ENCODE peak calls at places on chromosomes 1 and 21, in seven cellular contexts. C, E, B, N, V, D and F are unnamed samples.
A peak's percentile ranks its signal among the peaks of the same experiment; 100 is the strongest.

GRCh38 chr1:207871117-207871649 is 39.7 kb downstream of the CD34 start:
- DNase-seq in E (no peak), B (no peak), V (no peak), N (no peak), D (no peak), C (no peak), F (no peak)

GRCh38 chr1:231613419-231614349 is 12.9 kb upstream of the DISC1 start:
- DNase-seq in B (no peak), N (peak; percentile 54), V (no peak), D (no peak), C (peak; percentile 34), E (no peak), F (no peak)

GRCh38 chr1:77467741-77468140 is 185.9 kb downstream of the AK5 start:
- DNase-seq in D (no peak), E (no peak), N (no peak), C (no peak), V (no peak), B (no peak), F (no peak)

GRCh38 chr1:17488977-17489739 is 49.7 kb upstream of the RCC2 start:
- DNase-seq in V (no peak), E (no peak), C (no peak), N (no peak), D (no peak), B (no peak), F (no peak)

GRCh38 chr1:147472489-147472888 is 68.8 kb upstream of the BCL9 start:
- DNase-seq in V (no peak), B (no peak), E (no peak), N (no peak), C (no peak), D (no peak), F (no peak)

GRCh38 chr1:87961992-87962391 is 633.3 kb downstream of the LMO4 start:
- DNase-seq in B (no peak), N (no peak), D (no peak), C (no peak), V (no peak), E (no peak), F (no peak)

GRCh38 chr1:51760872-51761271 is 117.7 kb downstream of the NRDC start:
- DNase-seq in E (no peak), N (no peak), D (no peak), B (no peak), V (no peak), C (no peak), F (no peak)

GRCh38 chr1:87279966-87280535 is 48.6 kb upstream of the LMO4 start:
- DNase-seq in C (no peak), E (no peak), D (no peak), B (no peak), N (peak; percentile 23), V (no peak), F (no peak)

GRCh38 chr1:75430526-75430925 is 180.4 kb downstream of the SLC44A5 start:
- DNase-seq in N (no peak), C (no peak), E (no peak), V (no peak), B (no peak), D (no peak), F (no peak)

GRCh38 chr21:31459457-31459856 is 115.4 kb upstream of the TIAM1 start:
- DNase-seq in E (peak; percentile 26), V (no peak), B (no peak), D (no peak), C (no peak), N (no peak), F (peak; percentile 18)

GRCh38 chr1:96688737-96689136 is 32.8 kb upstream of the PTBP2 start:
- DNase-seq in V (no peak), E (peak; percentile 34), N (no peak), D (no peak), B (no peak), C (no peak), F (peak; percentile 3)

GRCh38 chr1:212237651-212238050 is 47.6 kb upstream of the PPP2R5A start:
- DNase-seq in N (peak; percentile 64), C (no peak), B (no peak), E (no peak), D (no peak), V (no peak), F (peak; percentile 59)

GRCh38 chr1:62315387-62315786 is 3.8 kb downstream of the KANK4 start:
- DNase-seq in D (no peak), B (no peak), E (no peak), C (no peak), N (no peak), V (no peak), F (no peak)

GRCh38 chr1:2643414-2644077 is 10.7 kb upstream of the MMEL1 start:
- DNase-seq in N (no peak), V (no peak), D (no peak), B (no peak), C (no peak), E (no peak), F (no peak)

GRCh38 chr1:203036537-203036936 is 10.2 kb downstream of the PPFIA4 start:
- DNase-seq in E (peak; percentile 3), B (peak; percentile 36), D (no peak), C (no peak), N (no peak), V (peak; percentile 58), F (no peak)

GRCh38 chr1:54699936-54700525 is 15.6 kb upstream of the TTC4 start:
- DNase-seq in E (no peak), C (no peak), D (no peak), B (no peak), N (no peak), V (peak; percentile 55), F (no peak)

GRCh38 chr1:204605791-204606190 is 79.7 kb downstream of the LRRN2 start:
- DNase-seq in D (no peak), B (no peak), V (no peak), E (no peak), C (no peak), N (no peak), F (no peak)

GRCh38 chr1:119442756-119443155 is 27.8 kb downstream of the HSD3B2 start:
- DNase-seq in C (no peak), D (no peak), V (no peak), B (no peak), E (no peak), N (no peak), F (no peak)

GRCh38 chr1:2509589-2509988 is 16.8 kb downstream of the PANK4 start:
- DNase-seq in E (no peak), V (no peak), B (no peak), N (no peak), D (no peak), C (no peak), F (no peak)

GRCh38 chr1:164559342-164560070 is 522 bp downstream of the PBX1 start:
- DNase-seq in N (peak; percentile 32), B (peak; percentile 60), V (peak; percentile 77), D (peak; percentile 25), E (peak; percentile 43), C (peak; percentile 40), F (peak; percentile 50)

GRCh38 chr1:62869217-62869754 is 85.4 kb downstream of the ATG4C start:
- DNase-seq in B (no peak), V (no peak), N (no peak), C (no peak), E (no peak), D (no peak), F (no peak)

GRCh38 chr21:39047046-39047445 is 136.2 kb downstream of the PSMG1 start:
- DNase-seq in E (no peak), B (no peak), C (no peak), D (no peak), V (no peak), N (no peak), F (no peak)

GRCh38 chr1:58441699-58442098 is 104.8 kb downstream of the OMA1 start:
- DNase-seq in N (no peak), D (no peak), V (no peak), E (no peak), C (no peak), B (no peak), F (no peak)

GRCh38 chr1:183318433-183318832 is 99.7 kb downstream of the NMNAT2 start:
- DNase-seq in C (no peak), E (peak; percentile 49), N (no peak), D (no peak), B (peak; percentile 95), V (peak; percentile 87), F (peak; percentile 67)

GRCh38 chr1:163509126-163509525 is 187.4 kb downstream of the NUF2 start:
- DNase-seq in C (no peak), B (no peak), D (no peak), V (no peak), E (no peak), N (no peak), F (no peak)

GRCh38 chr21:25334046-25334730 is 273.1 kb downstream of the MRPL39 start:
- DNase-seq in E (no peak), C (no peak), B (no peak), N (no peak), V (no peak), D (no peak), F (no peak)

GRCh38 chr1:10515627-10516026 is 40.9 kb downstream of the PEX14 start:
- DNase-seq in V (no peak), B (no peak), C (no peak), D (no peak), E (no peak), N (no peak), F (no peak)

GRCh38 chr1:39639333-39640130 is at the start of gene HEYL:
- DNase-seq in V (no peak), N (peak; percentile 75), D (no peak), C (peak; percentile 100), B (peak; percentile 76), E (peak; percentile 91), F (peak; percentile 86)

GRCh38 chr21:32726742-32727477 is 903 bp downstream of the SYNJ1 start:
- DNase-seq in N (peak; percentile 35), B (no peak), D (no peak), V (no peak), E (no peak), C (peak; percentile 43), F (peak; percentile 50)

GRCh38 chr1:156517746-156518145 is 17.2 kb upstream of the MEF2D start:
- DNase-seq in E (no peak), N (no peak), V (no peak), B (no peak), C (no peak), D (no peak), F (no peak)